ENCODE peak calls at places on chromosomes 3 and 15, in eight cellular contexts. One of them, this sample, is unnamed.

GRCh38 chr3:136186330-136186729 is 9.8 kb downstream of the MSL2 start:
- DNase-seq in mesenchymal stem cell: no peak
- DNase-seq in pancreas: no peak
- DNase-seq in SJSA1: no peak
- DNase-seq in fibroblast of pulmonary artery: no peak
- DNase-seq in GM23248: peak; percentile 25
- DNase-seq in heart right ventricle: no peak
- DNase-seq in fibroblast of the aortic adventitia: no peak
- DNase-seq in this sample: no peak

GRCh38 chr3:38138347-38139190 is at the start of gene MYD88:
- DNase-seq in fibroblast of the aortic adventitia: peak; percentile 51
- DNase-seq in SJSA1: peak; percentile 75
- DNase-seq in fibroblast of pulmonary artery: peak; percentile 56
- DNase-seq in heart right ventricle: peak; percentile 84
- DNase-seq in pancreas: peak; percentile 88
- DNase-seq in mesenchymal stem cell: peak; percentile 80
- DNase-seq in GM23248: peak; percentile 86
- DNase-seq in this sample: peak; percentile 63

GRCh38 chr15:79002631-79003030 is 57.8 kb upstream of the CTSH start:
- DNase-seq in GM23248: no peak
- DNase-seq in fibroblast of the aortic adventitia: no peak
- DNase-seq in heart right ventricle: no peak
- DNase-seq in mesenchymal stem cell: no peak
- DNase-seq in fibroblast of pulmonary artery: no peak
- DNase-seq in pancreas: no peak
- DNase-seq in SJSA1: no peak
- DNase-seq in this sample: no peak

GRCh38 chr3:120496278-120496975 is 45.6 kb upstream of the FSTL1 start:
- DNase-seq in heart right ventricle: no peak
- DNase-seq in SJSA1: peak; percentile 67
- DNase-seq in fibroblast of pulmonary artery: peak; percentile 72
- DNase-seq in fibroblast of the aortic adventitia: peak; percentile 77
- DNase-seq in pancreas: no peak
- DNase-seq in GM23248: peak; percentile 93
- DNase-seq in mesenchymal stem cell: peak; percentile 42
- DNase-seq in this sample: peak; percentile 64

GRCh38 chr15:75437721-75438120 is 13.8 kb downstream of the SIN3A start:
- DNase-seq in pancreas: no peak
- DNase-seq in SJSA1: no peak
- DNase-seq in mesenchymal stem cell: no peak
- DNase-seq in GM23248: no peak
- DNase-seq in fibroblast of the aortic adventitia: no peak
- DNase-seq in fibroblast of pulmonary artery: no peak
- DNase-seq in heart right ventricle: no peak
- DNase-seq in this sample: no peak

GRCh38 chr3:101117981-101118380 is 124.8 kb upstream of the ABI3BP start:
- DNase-seq in mesenchymal stem cell: peak; percentile 21
- DNase-seq in SJSA1: no peak
- DNase-seq in fibroblast of the aortic adventitia: peak; percentile 8
- DNase-seq in heart right ventricle: no peak
- DNase-seq in GM23248: peak; percentile 51
- DNase-seq in pancreas: no peak
- DNase-seq in fibroblast of pulmonary artery: peak; percentile 52
- DNase-seq in this sample: peak; percentile 62

GRCh38 chr3:40524222-40524570 is 564 bp upstream of the ZNF621 start:
- DNase-seq in SJSA1: no peak
- DNase-seq in fibroblast of the aortic adventitia: no peak
- DNase-seq in pancreas: no peak
- DNase-seq in heart right ventricle: no peak
- DNase-seq in mesenchymal stem cell: no peak
- DNase-seq in fibroblast of pulmonary artery: no peak
- DNase-seq in GM23248: no peak
- DNase-seq in this sample: no peak

GRCh38 chr3:16906679-16907078 is 21.9 kb downstream of the PLCL2 start:
- DNase-seq in fibroblast of the aortic adventitia: peak; percentile 72
- DNase-seq in mesenchymal stem cell: peak; percentile 63
- DNase-seq in pancreas: no peak
- DNase-seq in fibroblast of pulmonary artery: peak; percentile 44
- DNase-seq in heart right ventricle: no peak
- DNase-seq in GM23248: peak; percentile 69
- DNase-seq in SJSA1: no peak
- DNase-seq in this sample: peak; percentile 62

GRCh38 chr15:89652131-89652530 is 3.1 kb downstream of the KIF7 start:
- DNase-seq in heart right ventricle: no peak
- DNase-seq in pancreas: peak; percentile 36
- DNase-seq in SJSA1: no peak
- DNase-seq in fibroblast of pulmonary artery: no peak
- DNase-seq in mesenchymal stem cell: no peak
- DNase-seq in fibroblast of the aortic adventitia: no peak
- DNase-seq in GM23248: no peak
- DNase-seq in this sample: no peak

GRCh38 chr3:190105876-190106275 is 14.8 kb downstream of the P3H2 start:
- DNase-seq in GM23248: peak; percentile 45
- DNase-seq in mesenchymal stem cell: no peak
- DNase-seq in fibroblast of pulmonary artery: peak; percentile 26
- DNase-seq in fibroblast of the aortic adventitia: peak; percentile 30
- DNase-seq in SJSA1: no peak
- DNase-seq in pancreas: no peak
- DNase-seq in heart right ventricle: no peak
- DNase-seq in this sample: peak; percentile 31

GRCh38 chr3:190108789-190109188 is 11.9 kb downstream of the P3H2 start:
- DNase-seq in fibroblast of the aortic adventitia: no peak
- DNase-seq in heart right ventricle: no peak
- DNase-seq in SJSA1: no peak
- DNase-seq in fibroblast of pulmonary artery: peak; percentile 50
- DNase-seq in GM23248: no peak
- DNase-seq in pancreas: no peak
- DNase-seq in mesenchymal stem cell: no peak
- DNase-seq in this sample: peak; percentile 51
- H3K4me3 ChIP-seq in fibroblast of the aortic adventitia: no peak overlapping the region
- H3K4me3 ChIP-seq in heart right ventricle: no peak overlapping the region
- H3K4me3 ChIP-seq in SJSA1: no peak overlapping the region
- H3K4me3 ChIP-seq in fibroblast of pulmonary artery: no peak overlapping the region
- H3K4me3 ChIP-seq in GM23248: no peak overlapping the region
- H3K4me3 ChIP-seq in pancreas: no peak overlapping the region
- H3K4me3 ChIP-seq in mesenchymal stem cell: no peak overlapping the region
- H3K4me3 ChIP-seq in this sample: no peak overlapping the region

GRCh38 chr15:39921274-39921638 is 1.2 kb upstream of the GPR176 start:
- DNase-seq in SJSA1: no peak
- DNase-seq in GM23248: no peak
- DNase-seq in heart right ventricle: no peak
- DNase-seq in pancreas: no peak
- DNase-seq in fibroblast of pulmonary artery: no peak
- DNase-seq in fibroblast of the aortic adventitia: no peak
- DNase-seq in mesenchymal stem cell: no peak
- DNase-seq in this sample: no peak

GRCh38 chr15:39919740-39920509 is at the start of gene GPR176:
- DNase-seq in pancreas: peak; percentile 71
- DNase-seq in fibroblast of the aortic adventitia: peak; percentile 87
- DNase-seq in fibroblast of pulmonary artery: peak; percentile 86
- DNase-seq in heart right ventricle: peak; percentile 47
- DNase-seq in GM23248: peak; percentile 95
- DNase-seq in SJSA1: peak; percentile 93
- DNase-seq in mesenchymal stem cell: peak; percentile 91
- DNase-seq in this sample: peak; percentile 92

GRCh38 chr15:39918688-39919385 is 1.2 kb downstream of the GPR176 start:
- DNase-seq in GM23248: peak; percentile 85
- DNase-seq in SJSA1: no peak
- DNase-seq in pancreas: no peak
- DNase-seq in heart right ventricle: no peak
- DNase-seq in fibroblast of the aortic adventitia: peak; percentile 91
- DNase-seq in fibroblast of pulmonary artery: peak; percentile 86
- DNase-seq in mesenchymal stem cell: peak; percentile 89
- DNase-seq in this sample: peak; percentile 83

GRCh38 chr15:39919396-39919739 is 698 bp downstream of the GPR176 start:
- DNase-seq in pancreas: no peak
- DNase-seq in GM23248: no peak
- DNase-seq in fibroblast of pulmonary artery: no peak
- DNase-seq in fibroblast of the aortic adventitia: no peak
- DNase-seq in mesenchymal stem cell: no peak
- DNase-seq in heart right ventricle: no peak
- DNase-seq in SJSA1: no peak
- DNase-seq in this sample: no peak

GRCh38 chr15:39920510-39921273 is 626 bp upstream of the GPR176 start:
- DNase-seq in heart right ventricle: peak; percentile 81
- DNase-seq in fibroblast of pulmonary artery: peak; percentile 83
- DNase-seq in SJSA1: peak; percentile 78
- DNase-seq in fibroblast of the aortic adventitia: peak; percentile 72
- DNase-seq in mesenchymal stem cell: peak; percentile 82
- DNase-seq in pancreas: peak; percentile 89
- DNase-seq in GM23248: peak; percentile 97
- DNase-seq in this sample: peak; percentile 75
- H3K4me3 ChIP-seq in heart right ventricle: peak overlapping the region; percentile 72
- H3K4me3 ChIP-seq in fibroblast of pulmonary artery: peak overlapping the region; percentile 82
- H3K4me3 ChIP-seq in SJSA1: peak overlapping the region; percentile 76
- H3K4me3 ChIP-seq in fibroblast of the aortic adventitia: peak overlapping the region; percentile 92
- H3K4me3 ChIP-seq in mesenchymal stem cell: peak overlapping the region; percentile 87
- H3K4me3 ChIP-seq in pancreas: peak overlapping the region; percentile 65
- H3K4me3 ChIP-seq in GM23248: peak overlapping the region; percentile 88
- H3K4me3 ChIP-seq in this sample: peak overlapping the region; percentile 70

GRCh38 chr3:32577621-32578556 is 7.2 kb upstream of the DYNC1LI1 start:
- DNase-seq in fibroblast of the aortic adventitia: peak; percentile 65
- DNase-seq in SJSA1: no peak
- DNase-seq in heart right ventricle: no peak
- DNase-seq in mesenchymal stem cell: peak; percentile 17
- DNase-seq in GM23248: peak; percentile 65
- DNase-seq in pancreas: no peak
- DNase-seq in fibroblast of pulmonary artery: peak; percentile 64
- DNase-seq in this sample: peak; percentile 73
- H3K4me3 ChIP-seq in fibroblast of the aortic adventitia: peak overlapping the region; percentile 48
- H3K4me3 ChIP-seq in SJSA1: no peak overlapping the region
- H3K4me3 ChIP-seq in heart right ventricle: peak overlapping the region; percentile 4
- H3K4me3 ChIP-seq in mesenchymal stem cell: no peak overlapping the region
- H3K4me3 ChIP-seq in GM23248: peak overlapping the region; percentile 64
- H3K4me3 ChIP-seq in pancreas: no peak overlapping the region
- H3K4me3 ChIP-seq in fibroblast of pulmonary artery: peak overlapping the region; percentile 37
- H3K4me3 ChIP-seq in this sample: peak overlapping the region; percentile 12

GRCh38 chr15:71085809-71086208 is 29.5 kb upstream of the THSD4 start:
- DNase-seq in SJSA1: no peak
- DNase-seq in mesenchymal stem cell: no peak
- DNase-seq in GM23248: no peak
- DNase-seq in heart right ventricle: no peak
- DNase-seq in fibroblast of the aortic adventitia: no peak
- DNase-seq in pancreas: no peak
- DNase-seq in fibroblast of pulmonary artery: no peak
- DNase-seq in this sample: no peak
- H3K4me3 ChIP-seq in SJSA1: no peak overlapping the region
- H3K4me3 ChIP-seq in mesenchymal stem cell: no peak overlapping the region
- H3K4me3 ChIP-seq in GM23248: no peak overlapping the region
- H3K4me3 ChIP-seq in heart right ventricle: no peak overlapping the region
- H3K4me3 ChIP-seq in fibroblast of the aortic adventitia: no peak overlapping the region
- H3K4me3 ChIP-seq in pancreas: no peak overlapping the region
- H3K4me3 ChIP-seq in fibroblast of pulmonary artery: no peak overlapping the region
- H3K4me3 ChIP-seq in this sample: no peak overlapping the region